ENCODE peak calls at places on chromosome 11, in ten cellular contexts. R is stimulated activated CD4-positive, alpha-beta T cell treated with anti-CD3 and anti-CD28 coated beads, Interleukin-1b, Interleukin-23, amount 100 ng/mL, for 24 hours; A is EH; E is anterior cingulate cortex; U is activated T-helper 1 cell treated with anti-CD3 and anti-CD28 coated beads, Interleukin-2, amount 50 U/mL, for 16 hours; B is fibroblast of mammary gland; K is HFFc6; J is Caki2; P is psoas muscle; O is globus pallidus. T is an unnamed sample.

GRCh38 chr11:129144256-129144655 is 47.9 kb downstream of the ARHGAP32 start:
- DNase-seq in R (no peak), A (no peak), E (no peak), U (no peak), B (no peak), K (no peak), J (no peak), P (no peak), O (no peak), T (no peak)

GRCh38 chr11:45472713-45473317 is 186.7 kb upstream of the SYT13 start:
- DNase-seq in R (no peak), A (no peak), E (no peak), U (no peak), B (no peak), K (no peak), J (no peak), P (no peak), O (no peak), T (no peak)

GRCh38 chr11:107825875-107826274 is 32.7 kb downstream of the SLC35F2 start:
- DNase-seq in R (no peak), A (no peak), E (no peak), U (no peak), B (no peak), K (no peak), J (no peak), P (no peak), O (no peak), T (no peak)

GRCh38 chr11:43937434-43938411 is 4.7 kb upstream of the C11orf96 start:
- DNase-seq in R (no peak), A (peak; percentile 80), E (no peak), U (no peak), B (peak; percentile 63), K (peak; percentile 51), J (no peak), P (no peak), O (no peak), T (no peak)

GRCh38 chr11:369336-370018 is at the start of gene B4GALNT4:
- DNase-seq in R (no peak), A (peak; percentile 54), E (peak; percentile 48), U (no peak), B (no peak), K (no peak), J (no peak), P (peak; percentile 32), O (peak; percentile 65), T (no peak)

GRCh38 chr11:14065153-14065552 is 102.6 kb downstream of the SPON1 start:
- DNase-seq in R (no peak), A (no peak), E (no peak), U (no peak), B (peak; percentile 21), K (no peak), J (no peak), P (no peak), O (no peak), T (no peak)

GRCh38 chr11:87265915-87266314 is 228.2 kb downstream of the TMEM135 start:
- DNase-seq in R (no peak), A (no peak), E (no peak), U (no peak), B (peak; percentile 8), K (no peak), J (no peak), P (no peak), O (no peak), T (no peak)

GRCh38 chr11:128453444-128454336 is 133.7 kb downstream of the ETS1 start:
- DNase-seq in R (no peak), A (peak; percentile 98), E (peak; percentile 24), U (no peak), B (peak; percentile 99), K (peak; percentile 95), J (peak; percentile 35), P (peak; percentile 73), O (no peak), T (no peak)

GRCh38 chr11:114075891-114076441 is 16.5 kb downstream of the ZBTB16 start:
- DNase-seq in R (no peak), A (peak; percentile 33), E (no peak), U (no peak), B (peak; percentile 92), K (peak; percentile 60), J (no peak), P (peak; percentile 65), O (no peak), T (no peak)

GRCh38 chr11:39724404-39724803 is 1735.0 kb downstream of the LRRC4C start:
- DNase-seq in R (no peak), A (no peak), E (no peak), U (no peak), B (no peak), K (no peak), J (no peak), P (no peak), O (no peak), T (no peak)

GRCh38 chr11:48237727-48238126 is 7.2 kb upstream of the OR4X2 start:
- DNase-seq in R (no peak), A (no peak), E (no peak), U (no peak), B (no peak), K (no peak), J (no peak), P (no peak), O (no peak), T (no peak)

GRCh38 chr11:86698634-86699033 is 26.2 kb upstream of the ME3 start:
- DNase-seq in R (no peak), A (peak; percentile 63), E (no peak), U (no peak), B (no peak), K (no peak), J (no peak), P (no peak), O (no peak), T (no peak)

GRCh38 chr11:68531129-68531693 is 70.7 kb downstream of the PPP6R3 start:
- DNase-seq in R (no peak), A (no peak), E (no peak), U (no peak), B (no peak), K (no peak), J (no peak), P (no peak), O (no peak), T (no peak)

GRCh38 chr11:129652828-129653227 is 162.8 kb upstream of the TMEM45B start:
- DNase-seq in R (no peak), A (peak; percentile 47), E (no peak), U (no peak), B (peak; percentile 87), K (no peak), J (no peak), P (no peak), O (no peak), T (no peak)

GRCh38 chr11:75293903-75294302 is 53.3 kb downstream of the TPBGL start:
- DNase-seq in R (no peak), A (peak; percentile 7), E (no peak), U (no peak), B (no peak), K (no peak), J (no peak), P (no peak), O (no peak), T (no peak)

GRCh38 chr11:133659542-133660201 is 127.4 kb upstream of the OPCML start:
- DNase-seq in R (no peak), A (no peak), E (no peak), U (no peak), B (no peak), K (no peak), J (no peak), P (no peak), O (no peak), T (no peak)

T was measured in omental fat pad.